ENCODE peak calls at places on chromosomes 11 and 22, in five cellular contexts. Y is natural killer cell, N is GM13977, A is IMR-90, L is ovary. T is an unnamed sample.

GRCh38 chr11:2071748-2072385 is 67.3 kb downstream of the IGF2 start:
- DNase-seq in Y (no peak), N (no peak), A (no peak), L (no peak), T (no peak)

GRCh38 chr22:41799486-41800347 is 762 bp upstream of the CCDC134 start:
- DNase-seq in Y (no peak), N (peak; percentile 72), A (no peak), L (no peak), T (no peak)

GRCh38 chr11:16356057-16356750 is at the start of gene SOX6:
- DNase-seq in Y (no peak), N (no peak), A (peak; percentile 67), L (no peak), T (no peak)

GRCh38 chr22:40519284-40519947 is 117.1 kb downstream of the MRTFA start:
- DNase-seq in Y (no peak), N (peak; percentile 56), A (no peak), L (no peak), T (no peak)

GRCh38 chr11:67280341-67280790 is 8.7 kb upstream of the ANKRD13D start:
- DNase-seq in Y (no peak), N (no peak), A (no peak), L (no peak), T (no peak)

GRCh38 chr22:49330421-49331222 is 497.1 kb downstream of the BRD1 start:
- DNase-seq in Y (no peak), N (peak; percentile 18), A (no peak), L (no peak), T (peak; percentile 44)

GRCh38 chr11:65651589-65652510 is 10.9 kb downstream of the RELA start:
- DNase-seq in Y (no peak), N (no peak), A (peak; percentile 38), L (peak; percentile 56), T (no peak)

GRCh38 chr11:13169709-13170108 is 107.9 kb upstream of the BMAL1 start:
- DNase-seq in Y (no peak), N (no peak), A (peak; percentile 94), L (no peak), T (no peak)

GRCh38 chr11:71080239-71081097 is 171.9 kb downstream of the SHANK2 start:
- DNase-seq in Y (no peak), N (peak; percentile 77), A (peak; percentile 58), L (no peak), T (no peak)

GRCh38 chr11:110818032-110818687 is 105.9 kb upstream of the ARHGAP20 start:
- DNase-seq in Y (no peak), N (no peak), A (peak; percentile 60), L (no peak), T (no peak)

GRCh38 chr11:93849751-93850584 is 450 bp downstream of the VSTM5 start:
- DNase-seq in Y (no peak), N (no peak), A (no peak), L (peak; percentile 31), T (no peak)

GRCh38 chr22:38219644-38220043 is 17.9 kb downstream of the MAFF start:
- DNase-seq in Y (no peak), N (no peak), A (no peak), L (no peak), T (no peak)

GRCh38 chr11:118660646-118661424 is 18.6 kb downstream of the TREH start:
- DNase-seq in Y (no peak), N (no peak), A (no peak), L (no peak), T (no peak)

DNA sequence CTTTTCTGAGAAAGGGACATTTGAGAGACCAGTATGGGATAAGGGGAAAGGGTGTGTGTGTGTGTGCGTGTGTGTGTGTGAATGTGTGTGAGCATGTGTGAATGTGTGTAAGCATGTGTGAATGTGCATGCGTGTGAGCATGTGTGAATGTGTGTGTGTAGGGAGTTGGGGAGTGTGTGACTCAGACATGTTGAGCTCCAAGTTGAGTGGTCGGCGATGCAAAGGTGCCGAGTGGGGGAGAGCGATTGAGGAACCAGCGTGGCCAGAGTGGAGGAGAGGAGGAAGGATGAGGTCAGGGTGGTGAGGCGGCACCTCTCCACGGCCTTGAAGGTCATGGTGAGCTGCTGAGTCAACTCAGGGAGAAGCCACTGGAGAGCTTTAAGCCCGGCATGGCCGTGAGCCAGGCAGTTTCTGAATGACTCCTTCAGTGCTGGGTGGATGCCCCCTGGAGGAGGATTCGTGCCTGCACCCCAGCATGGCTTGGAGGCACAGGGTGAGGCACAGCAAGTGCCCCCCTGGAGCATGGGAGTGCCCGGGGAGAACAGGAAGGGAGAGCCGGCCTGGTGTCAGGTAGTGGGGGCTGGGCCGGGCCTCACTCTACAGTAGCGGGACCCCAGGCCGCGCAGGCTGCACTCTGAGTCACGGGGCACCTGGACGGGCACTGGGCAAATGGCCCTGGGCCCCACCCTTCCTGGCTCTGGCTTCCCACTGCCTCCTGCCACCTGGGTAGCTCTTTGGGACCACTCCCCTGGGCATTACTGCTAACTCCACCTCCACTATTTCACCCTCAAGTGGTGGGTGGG is 8.2 kb upstream of the CCDC88B start:
- DNase-seq in Y (peak; percentile 76), N (peak; percentile 78), A (peak; percentile 87), L (peak; percentile 68), T (no peak)
- TF ChIP-seq CTCF in Y (peak; percentile 75), N (peak; percentile 70), A (peak; percentile 69), L (no peak), T (peak; percentile 42)

GRCh38 chr11:32659672-32660071 is 76.0 kb downstream of the EIF3M start:
- DNase-seq in Y (no peak), N (no peak), A (no peak), L (no peak), T (no peak)
- TF ChIP-seq CTCF in Y (no peak), N (no peak), A (no peak), L (no peak), T (no peak)

GRCh38 chr11:12098601-12099000 is 11.8 kb upstream of the MICAL2 start:
- DNase-seq in Y (no peak), N (no peak), A (no peak), L (no peak), T (no peak)

GRCh38 chr11:12100886-12101285 is 9.5 kb upstream of the MICAL2 start:
- DNase-seq in Y (no peak), N (no peak), A (no peak), L (no peak), T (no peak)

GRCh38 chr11:12101318-12101717 is 9.1 kb upstream of the MICAL2 start:
- DNase-seq in Y (no peak), N (no peak), A (no peak), L (no peak), T (no peak)

GRCh38 chr11:12100429-12100828 is 10.0 kb upstream of the MICAL2 start:
- DNase-seq in Y (no peak), N (no peak), A (no peak), L (no peak), T (no peak)

DNA sequence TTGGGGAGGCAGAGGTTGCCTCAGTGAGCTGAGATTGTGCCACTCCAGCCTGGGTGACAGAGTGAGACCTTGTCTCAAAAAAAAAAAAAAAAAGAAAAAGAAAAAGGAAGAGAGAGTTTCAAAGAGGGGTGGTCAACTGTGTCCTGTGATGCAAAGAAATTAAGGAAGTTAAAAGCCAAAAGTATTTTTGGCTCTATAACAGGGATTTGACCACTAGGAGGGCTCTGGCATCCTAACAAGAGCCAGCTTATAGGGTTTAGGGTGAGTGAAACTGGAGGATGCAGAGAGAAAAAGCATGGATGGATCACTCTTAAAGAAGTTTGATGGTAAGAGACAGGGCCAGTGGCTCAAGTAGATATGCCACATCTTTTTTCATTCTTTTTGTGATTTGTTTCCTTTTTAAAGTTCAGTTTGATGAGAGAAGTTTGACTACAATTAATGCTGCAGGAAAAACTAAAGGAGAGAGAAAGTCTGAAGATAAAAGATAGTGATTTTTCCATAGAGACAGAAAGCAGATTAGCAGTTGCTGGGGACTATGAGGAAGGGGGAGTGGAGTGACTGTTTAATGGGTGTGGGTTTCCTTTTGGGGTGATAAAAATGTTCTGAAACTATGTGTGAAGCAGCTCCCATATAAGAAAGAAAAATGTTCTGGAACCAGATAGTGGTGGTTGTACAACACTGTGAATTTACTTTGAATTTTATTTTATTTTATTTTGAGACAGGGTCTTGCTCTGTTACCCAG is 11.1 kb upstream of the MICAL2 start:
- DNase-seq in Y (no peak), N (no peak), A (no peak), L (no peak), T (no peak)
- TF ChIP-seq CTCF in Y (no peak), N (no peak), A (peak; percentile 16), L (no peak), T (peak; percentile 29)

DNA sequence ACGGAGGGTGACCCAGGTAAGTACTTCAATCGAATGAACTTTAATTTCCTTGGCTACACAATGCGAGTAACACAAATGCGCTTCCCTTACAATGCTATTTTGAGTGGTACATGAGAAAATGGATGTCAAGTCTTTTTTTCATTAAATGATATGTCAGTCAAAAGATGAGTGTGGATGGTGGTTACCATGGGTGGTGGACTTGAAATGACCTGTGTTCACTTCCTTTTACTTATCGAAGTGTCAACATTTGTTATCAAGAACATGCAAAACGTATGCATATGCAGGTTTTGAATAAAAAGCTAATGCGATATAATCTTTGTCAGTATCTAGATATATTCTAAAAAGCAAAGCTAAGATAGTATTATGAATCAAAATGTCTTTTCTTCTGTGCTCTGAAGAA is 8.8 kb upstream of the APOL5 start:
- DNase-seq in Y (no peak), N (no peak), A (no peak), L (no peak), T (no peak)
- TF ChIP-seq CTCF in Y (no peak), N (no peak), A (no peak), L (no peak), T (no peak)

DNA sequence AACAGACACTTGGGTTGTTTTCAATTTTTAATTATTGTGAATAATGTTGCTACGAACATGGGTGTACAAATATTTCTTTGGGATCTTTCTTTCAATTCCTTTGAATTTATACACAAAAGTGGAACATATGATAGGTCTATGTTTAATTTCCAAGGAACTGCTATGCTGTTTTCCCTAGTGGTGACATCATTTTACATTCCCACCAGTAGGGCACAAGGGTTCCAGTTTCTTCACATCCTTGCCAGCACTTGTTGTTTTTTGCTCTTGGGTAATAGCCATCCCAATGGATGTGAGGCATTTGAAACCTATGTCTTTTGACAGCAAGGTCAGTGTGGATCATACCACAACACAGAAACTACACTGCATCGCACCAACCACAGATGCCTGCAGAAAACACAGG is 41.8 kb upstream of the SCN3B start:
- DNase-seq in Y (no peak), N (no peak), A (no peak), L (no peak), T (no peak)
- TF ChIP-seq CTCF in Y (no peak), N (no peak), A (peak; percentile 23), L (no peak), T (peak; percentile 24)

GRCh38 chr11:131649861-131650260 is 279.4 kb downstream of the NTM start:
- DNase-seq in Y (no peak), N (no peak), A (no peak), L (no peak), T (no peak)
- TF ChIP-seq CTCF in Y (no peak), N (no peak), A (no peak), L (no peak), T (no peak)

GRCh38 chr11:32173435-32173834 is 82.6 kb downstream of the RCN1 start:
- DNase-seq in Y (no peak), N (peak; percentile 52), A (peak; percentile 68), L (peak; percentile 45), T (no peak)
- TF ChIP-seq CTCF in Y (peak; percentile 45), N (peak; percentile 71), A (peak; percentile 91), L (no peak), T (peak; percentile 77)

DNA sequence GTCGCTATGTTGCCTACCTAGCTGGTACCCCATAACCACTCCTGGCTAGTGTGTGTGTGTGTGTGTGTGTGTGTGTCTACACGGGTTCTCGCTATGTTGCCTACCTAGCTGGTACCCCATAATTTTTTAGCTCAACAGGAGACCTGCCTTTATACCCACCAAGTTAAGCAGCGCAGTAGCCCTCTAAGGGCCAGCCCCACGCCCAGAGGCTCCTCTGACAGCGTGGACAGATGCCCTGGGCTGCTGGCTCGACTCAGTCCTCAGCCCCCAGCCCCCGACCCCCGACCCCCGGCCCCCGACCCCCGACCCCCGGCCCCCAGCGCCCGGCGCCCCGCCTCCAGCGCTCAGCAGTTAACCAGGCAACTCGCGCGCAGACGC is 338 bp upstream of the AKIP1 start:
- DNase-seq in Y (no peak), N (no peak), A (no peak), L (no peak), T (no peak)
- TF ChIP-seq CTCF in Y (no peak), N (no peak), A (no peak), L (no peak), T (no peak)

T was measured in type B pancreatic cell.